ENCODE peak calls at places on chromosomes 2 and 18, in seven cellular contexts. One of them, this sample, is unnamed.

GRCh38 chr2:235665656-235666239 is 171.9 kb downstream of the AGAP1 start:
- DNase-seq in mesothelial cell of epicardium: no peak
- DNase-seq in AG09309: no peak
- DNase-seq in CD4-positive, alpha-beta T cell: no peak
- DNase-seq in GM13977: no peak
- DNase-seq in HFF-Myc: no peak
- DNase-seq in hepatocyte: no peak
- DNase-seq in this sample: no peak

GRCh38 chr2:163407296-163407695 is 328.5 kb downstream of the FIGN start:
- DNase-seq in mesothelial cell of epicardium: no peak
- DNase-seq in AG09309: peak; percentile 5
- DNase-seq in CD4-positive, alpha-beta T cell: no peak
- DNase-seq in GM13977: no peak
- DNase-seq in HFF-Myc: no peak
- DNase-seq in hepatocyte: peak; percentile 7
- DNase-seq in this sample: no peak

GRCh38 chr18:76448262-76449109 is 46.6 kb downstream of the ZNF516 start:
- DNase-seq in mesothelial cell of epicardium: peak; percentile 21
- DNase-seq in AG09309: no peak
- DNase-seq in CD4-positive, alpha-beta T cell: no peak
- DNase-seq in GM13977: no peak
- DNase-seq in HFF-Myc: no peak
- DNase-seq in hepatocyte: no peak
- DNase-seq in this sample: no peak

GRCh38 chr2:57934659-57935058 is 111.9 kb upstream of the VRK2 start:
- DNase-seq in mesothelial cell of epicardium: no peak
- DNase-seq in AG09309: no peak
- DNase-seq in CD4-positive, alpha-beta T cell: no peak
- DNase-seq in GM13977: no peak
- DNase-seq in HFF-Myc: no peak
- DNase-seq in hepatocyte: no peak
- DNase-seq in this sample: no peak

GRCh38 chr2:238439093-238439849 is 12.5 kb downstream of the ASB1 start:
- DNase-seq in mesothelial cell of epicardium: no peak
- DNase-seq in AG09309: peak; percentile 92
- DNase-seq in CD4-positive, alpha-beta T cell: peak; percentile 14
- DNase-seq in GM13977: no peak
- DNase-seq in HFF-Myc: no peak
- DNase-seq in hepatocyte: no peak
- DNase-seq in this sample: no peak

GRCh38 chr2:63189026-63189425 is 138.4 kb downstream of the OTX1 start:
- DNase-seq in mesothelial cell of epicardium: no peak
- DNase-seq in AG09309: peak; percentile 4
- DNase-seq in CD4-positive, alpha-beta T cell: no peak
- DNase-seq in GM13977: peak; percentile 40
- DNase-seq in HFF-Myc: peak; percentile 20
- DNase-seq in hepatocyte: peak; percentile 35
- DNase-seq in this sample: no peak

GRCh38 chr2:196131949-196132925 is 39.1 kb downstream of the STK17B start:
- DNase-seq in mesothelial cell of epicardium: no peak
- DNase-seq in AG09309: no peak
- DNase-seq in CD4-positive, alpha-beta T cell: peak; percentile 42
- DNase-seq in GM13977: no peak
- DNase-seq in HFF-Myc: no peak
- DNase-seq in hepatocyte: no peak
- DNase-seq in this sample: no peak

GRCh38 chr2:226760412-226761194 is 39.0 kb downstream of the IRS1 start:
- DNase-seq in mesothelial cell of epicardium: no peak
- DNase-seq in AG09309: peak; percentile 68
- DNase-seq in CD4-positive, alpha-beta T cell: no peak
- DNase-seq in GM13977: no peak
- DNase-seq in HFF-Myc: peak; percentile 76
- DNase-seq in hepatocyte: no peak
- DNase-seq in this sample: no peak

GRCh38 chr18:51537487-51537886 is 340.0 kb upstream of the MEX3C start:
- DNase-seq in mesothelial cell of epicardium: peak; percentile 40
- DNase-seq in AG09309: no peak
- DNase-seq in CD4-positive, alpha-beta T cell: no peak
- DNase-seq in GM13977: no peak
- DNase-seq in HFF-Myc: no peak
- DNase-seq in hepatocyte: peak; percentile 82
- DNase-seq in this sample: no peak

GRCh38 chr2:693606-694005 is 16.4 kb upstream of the TMEM18 start:
- DNase-seq in mesothelial cell of epicardium: no peak
- DNase-seq in AG09309: no peak
- DNase-seq in CD4-positive, alpha-beta T cell: no peak
- DNase-seq in GM13977: no peak
- DNase-seq in HFF-Myc: no peak
- DNase-seq in hepatocyte: no peak
- DNase-seq in this sample: no peak

GRCh38 chr2:233600361-233600760 is 17.1 kb upstream of the UGT1A8 start:
- DNase-seq in mesothelial cell of epicardium: no peak
- DNase-seq in AG09309: no peak
- DNase-seq in CD4-positive, alpha-beta T cell: no peak
- DNase-seq in GM13977: no peak
- DNase-seq in HFF-Myc: no peak
- DNase-seq in hepatocyte: no peak
- DNase-seq in this sample: no peak

GRCh38 chr2:38499921-38500634 is 102.7 kb downstream of the HNRNPLL start:
- DNase-seq in mesothelial cell of epicardium: no peak
- DNase-seq in AG09309: no peak
- DNase-seq in CD4-positive, alpha-beta T cell: no peak
- DNase-seq in GM13977: no peak
- DNase-seq in HFF-Myc: no peak
- DNase-seq in hepatocyte: no peak
- DNase-seq in this sample: no peak

GRCh38 chr2:214601852-214602251 is 191.0 kb downstream of the VWC2L start:
- DNase-seq in mesothelial cell of epicardium: no peak
- DNase-seq in AG09309: no peak
- DNase-seq in CD4-positive, alpha-beta T cell: no peak
- DNase-seq in GM13977: no peak
- DNase-seq in HFF-Myc: no peak
- DNase-seq in hepatocyte: no peak
- DNase-seq in this sample: no peak

GRCh38 chr2:147086715-147087114 is 758.1 kb upstream of the ACVR2A start:
- DNase-seq in mesothelial cell of epicardium: no peak
- DNase-seq in AG09309: no peak
- DNase-seq in CD4-positive, alpha-beta T cell: no peak
- DNase-seq in GM13977: no peak
- DNase-seq in HFF-Myc: no peak
- DNase-seq in hepatocyte: no peak
- DNase-seq in this sample: no peak

GRCh38 chr2:140808816-140809215 is 1322.0 kb downstream of the LRP1B start:
- DNase-seq in mesothelial cell of epicardium: no peak
- DNase-seq in AG09309: no peak
- DNase-seq in CD4-positive, alpha-beta T cell: no peak
- DNase-seq in GM13977: no peak
- DNase-seq in HFF-Myc: no peak
- DNase-seq in hepatocyte: no peak
- DNase-seq in this sample: no peak

GRCh38 chr2:151781642-151782041 is 46.6 kb downstream of the ARL5A start:
- DNase-seq in mesothelial cell of epicardium: no peak
- DNase-seq in AG09309: no peak
- DNase-seq in CD4-positive, alpha-beta T cell: no peak
- DNase-seq in GM13977: no peak
- DNase-seq in HFF-Myc: no peak
- DNase-seq in hepatocyte: no peak
- DNase-seq in this sample: no peak

GRCh38 chr18:38698108-38698507 is 1132.5 kb upstream of the CELF4 start:
- DNase-seq in mesothelial cell of epicardium: no peak
- DNase-seq in AG09309: no peak
- DNase-seq in CD4-positive, alpha-beta T cell: no peak
- DNase-seq in GM13977: no peak
- DNase-seq in HFF-Myc: no peak
- DNase-seq in hepatocyte: no peak
- DNase-seq in this sample: no peak

GRCh38 chr18:36527025-36527424 is 229.5 kb downstream of the FHOD3 start:
- DNase-seq in mesothelial cell of epicardium: no peak
- DNase-seq in AG09309: no peak
- DNase-seq in CD4-positive, alpha-beta T cell: no peak
- DNase-seq in GM13977: no peak
- DNase-seq in HFF-Myc: no peak
- DNase-seq in hepatocyte: no peak
- DNase-seq in this sample: no peak

GRCh38 chr2:239551206-239551605 is 150.4 kb upstream of the HDAC4 start:
- DNase-seq in mesothelial cell of epicardium: no peak
- DNase-seq in AG09309: no peak
- DNase-seq in CD4-positive, alpha-beta T cell: no peak
- DNase-seq in GM13977: no peak
- DNase-seq in HFF-Myc: no peak
- DNase-seq in hepatocyte: no peak
- DNase-seq in this sample: no peak

GRCh38 chr2:128473175-128474013 is 154.7 kb upstream of the HS6ST1 start:
- DNase-seq in mesothelial cell of epicardium: peak; percentile 67
- DNase-seq in AG09309: peak; percentile 2
- DNase-seq in CD4-positive, alpha-beta T cell: no peak
- DNase-seq in GM13977: peak; percentile 66
- DNase-seq in HFF-Myc: peak; percentile 45
- DNase-seq in hepatocyte: peak; percentile 55
- DNase-seq in this sample: peak; percentile 45

GRCh38 chr2:102304711-102305591 is 6.4 kb upstream of the IL1RL1 start:
- DNase-seq in mesothelial cell of epicardium: no peak
- DNase-seq in AG09309: no peak
- DNase-seq in CD4-positive, alpha-beta T cell: no peak
- DNase-seq in GM13977: no peak
- DNase-seq in HFF-Myc: no peak
- DNase-seq in hepatocyte: no peak
- DNase-seq in this sample: no peak

GRCh38 chr2:102303589-102303988 is 7.8 kb upstream of the IL1RL1 start:
- DNase-seq in mesothelial cell of epicardium: no peak
- DNase-seq in AG09309: no peak
- DNase-seq in CD4-positive, alpha-beta T cell: no peak
- DNase-seq in GM13977: no peak
- DNase-seq in HFF-Myc: no peak
- DNase-seq in hepatocyte: no peak
- DNase-seq in this sample: no peak

GRCh38 chr2:102304268-102304667 is 7.1 kb upstream of the IL1RL1 start:
- DNase-seq in mesothelial cell of epicardium: no peak
- DNase-seq in AG09309: no peak
- DNase-seq in CD4-positive, alpha-beta T cell: no peak
- DNase-seq in GM13977: no peak
- DNase-seq in HFF-Myc: no peak
- DNase-seq in hepatocyte: no peak
- DNase-seq in this sample: no peak

GRCh38 chr2:102302458-102302857 is 8.9 kb upstream of the IL1RL1 start:
- DNase-seq in mesothelial cell of epicardium: no peak
- DNase-seq in AG09309: no peak
- DNase-seq in CD4-positive, alpha-beta T cell: no peak
- DNase-seq in GM13977: no peak
- DNase-seq in HFF-Myc: no peak
- DNase-seq in hepatocyte: no peak
- DNase-seq in this sample: no peak

GRCh38 chr2:102301867-102302362 is 9.4 kb upstream of the IL1RL1 start:
- DNase-seq in mesothelial cell of epicardium: no peak
- DNase-seq in AG09309: no peak
- DNase-seq in CD4-positive, alpha-beta T cell: peak; percentile 31
- DNase-seq in GM13977: peak; percentile 54
- DNase-seq in HFF-Myc: no peak
- DNase-seq in hepatocyte: peak; percentile 41
- DNase-seq in this sample: no peak
- TF ChIP-seq CTCF in mesothelial cell of epicardium: no peak
- TF ChIP-seq CTCF in AG09309: peak; percentile 2
- TF ChIP-seq CTCF in CD4-positive, alpha-beta T cell: peak; percentile 61
- TF ChIP-seq CTCF in GM13977: peak; percentile 62
- TF ChIP-seq CTCF in HFF-Myc: peak; percentile 11
- TF ChIP-seq CTCF in hepatocyte: peak; percentile 30
- TF ChIP-seq CTCF in this sample: peak; percentile 8

GRCh38 chr18:70207181-70207580 is 1.7 kb upstream of the RTTN start:
- DNase-seq in mesothelial cell of epicardium: no peak
- DNase-seq in AG09309: no peak
- DNase-seq in CD4-positive, alpha-beta T cell: no peak
- DNase-seq in GM13977: no peak
- DNase-seq in HFF-Myc: no peak
- DNase-seq in hepatocyte: no peak
- DNase-seq in this sample: no peak
- TF ChIP-seq CTCF in mesothelial cell of epicardium: no peak
- TF ChIP-seq CTCF in AG09309: no peak
- TF ChIP-seq CTCF in CD4-positive, alpha-beta T cell: no peak
- TF ChIP-seq CTCF in GM13977: no peak
- TF ChIP-seq CTCF in HFF-Myc: no peak
- TF ChIP-seq CTCF in hepatocyte: no peak
- TF ChIP-seq CTCF in this sample: no peak

GRCh38 chr2:14909795-14910194 is 277.3 kb downstream of the LRATD1 start:
- DNase-seq in mesothelial cell of epicardium: no peak
- DNase-seq in AG09309: no peak
- DNase-seq in CD4-positive, alpha-beta T cell: no peak
- DNase-seq in GM13977: no peak
- DNase-seq in HFF-Myc: no peak
- DNase-seq in hepatocyte: no peak
- DNase-seq in this sample: no peak

GRCh38 chr2:14903709-14904374 is 271.3 kb downstream of the LRATD1 start:
- DNase-seq in mesothelial cell of epicardium: peak; percentile 43
- DNase-seq in AG09309: no peak
- DNase-seq in CD4-positive, alpha-beta T cell: peak; percentile 10
- DNase-seq in GM13977: peak; percentile 78
- DNase-seq in HFF-Myc: no peak
- DNase-seq in hepatocyte: peak; percentile 48
- DNase-seq in this sample: no peak

GRCh38 chr2:14910659-14911058 is 278.1 kb downstream of the LRATD1 start:
- DNase-seq in mesothelial cell of epicardium: no peak
- DNase-seq in AG09309: no peak
- DNase-seq in CD4-positive, alpha-beta T cell: no peak
- DNase-seq in GM13977: no peak
- DNase-seq in HFF-Myc: no peak
- DNase-seq in hepatocyte: no peak
- DNase-seq in this sample: no peak

GRCh38 chr2:14905571-14905970 is 273.1 kb downstream of the LRATD1 start:
- DNase-seq in mesothelial cell of epicardium: no peak
- DNase-seq in AG09309: no peak
- DNase-seq in CD4-positive, alpha-beta T cell: no peak
- DNase-seq in GM13977: no peak
- DNase-seq in HFF-Myc: no peak
- DNase-seq in hepatocyte: no peak
- DNase-seq in this sample: no peak

DNA sequence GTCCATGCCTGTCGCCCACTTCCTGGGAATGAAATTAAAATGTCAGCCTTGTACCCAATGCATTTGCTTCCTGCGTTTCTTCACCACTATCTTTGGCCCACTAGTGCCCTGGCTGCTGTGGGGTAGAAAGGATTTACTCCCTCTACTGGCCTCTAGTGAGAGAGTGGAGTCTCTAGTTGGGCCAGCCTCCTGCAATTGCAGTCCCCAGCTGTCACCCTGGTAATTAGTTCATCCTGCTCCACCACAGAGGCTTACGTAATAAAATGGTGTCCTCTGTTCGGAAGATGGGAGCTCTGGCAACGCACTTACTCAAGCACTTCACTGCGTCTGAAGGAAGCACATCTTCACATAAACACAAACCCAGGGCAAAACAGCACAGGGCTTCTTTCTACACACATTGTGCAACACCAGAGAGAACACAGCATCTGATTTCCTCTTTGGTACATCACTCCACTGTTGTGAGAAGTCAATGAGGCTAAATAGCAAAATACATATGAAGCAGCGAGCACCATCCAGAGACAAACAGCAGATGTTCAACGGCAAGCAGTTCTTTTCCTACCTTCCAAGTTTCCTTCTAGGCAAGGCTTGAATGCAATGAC is 274.6 kb downstream of the LRATD1 start:
- DNase-seq in mesothelial cell of epicardium: no peak
- DNase-seq in AG09309: no peak
- DNase-seq in CD4-positive, alpha-beta T cell: no peak
- DNase-seq in GM13977: no peak
- DNase-seq in HFF-Myc: no peak
- DNase-seq in hepatocyte: no peak
- DNase-seq in this sample: no peak
- TF ChIP-seq CTCF in mesothelial cell of epicardium: no peak
- TF ChIP-seq CTCF in AG09309: no peak
- TF ChIP-seq CTCF in CD4-positive, alpha-beta T cell: no peak
- TF ChIP-seq CTCF in GM13977: peak; percentile 30
- TF ChIP-seq CTCF in HFF-Myc: no peak
- TF ChIP-seq CTCF in hepatocyte: peak; percentile 14
- TF ChIP-seq CTCF in this sample: no peak

GRCh38 chr2:50872543-50872942 is 159.4 kb downstream of the NRXN1 start:
- DNase-seq in mesothelial cell of epicardium: no peak
- DNase-seq in AG09309: no peak
- DNase-seq in CD4-positive, alpha-beta T cell: no peak
- DNase-seq in GM13977: no peak
- DNase-seq in HFF-Myc: no peak
- DNase-seq in hepatocyte: no peak
- DNase-seq in this sample: no peak
- TF ChIP-seq CTCF in mesothelial cell of epicardium: no peak
- TF ChIP-seq CTCF in AG09309: no peak
- TF ChIP-seq CTCF in CD4-positive, alpha-beta T cell: no peak
- TF ChIP-seq CTCF in GM13977: no peak
- TF ChIP-seq CTCF in HFF-Myc: no peak
- TF ChIP-seq CTCF in hepatocyte: no peak
- TF ChIP-seq CTCF in this sample: no peak